ENCODE peak calls at places on chromosomes 5 and 9, in nine cellular contexts. One of them, this sample, is unnamed.
A peak's percentile ranks its signal among the peaks of the same experiment; 100 is the strongest.

GRCh38 chr5:57032151-57032551 is 80.2 kb upstream of the MIER3 start:
- ATAC-seq in activated naive CD8-positive, alpha-beta T cell treated with anti-CD3 and anti-CD28 coated beads, Interleukin-2, amount 10 ng/mL, durations not matched to agents 7 days and 5 days: no peak
- ATAC-seq in left lobe of liver: peak; percentile 18
- ATAC-seq in A549: peak; percentile 92
- ATAC-seq in lung: peak; percentile 36
- ATAC-seq in right cardiac atrium: peak; percentile 38
- ATAC-seq in GM23338: no peak
- ATAC-seq in left lung: peak; percentile 86
- ATAC-seq in CD4-positive, CD25-positive, alpha-beta regulatory T cell: no peak
- ATAC-seq in this sample: no peak

GRCh38 chr5:32709789-32710334 is 1.3 kb upstream of the NPR3 start:
- ATAC-seq in activated naive CD8-positive, alpha-beta T cell treated with anti-CD3 and anti-CD28 coated beads, Interleukin-2, amount 10 ng/mL, durations not matched to agents 7 days and 5 days: peak; percentile 43
- ATAC-seq in left lobe of liver: peak; percentile 71
- ATAC-seq in A549: peak; percentile 89
- ATAC-seq in lung: peak; percentile 54
- ATAC-seq in right cardiac atrium: peak; percentile 66
- ATAC-seq in GM23338: peak; percentile 25
- ATAC-seq in left lung: peak; percentile 75
- ATAC-seq in CD4-positive, CD25-positive, alpha-beta regulatory T cell: no peak
- ATAC-seq in this sample: peak; percentile 75

GRCh38 chr9:120212153-120212852 is 367.7 kb downstream of the CDK5RAP2 start:
- ATAC-seq in activated naive CD8-positive, alpha-beta T cell treated with anti-CD3 and anti-CD28 coated beads, Interleukin-2, amount 10 ng/mL, durations not matched to agents 7 days and 5 days: no peak
- ATAC-seq in left lobe of liver: no peak
- ATAC-seq in A549: no peak
- ATAC-seq in lung: no peak
- ATAC-seq in right cardiac atrium: no peak
- ATAC-seq in GM23338: no peak
- ATAC-seq in left lung: no peak
- ATAC-seq in CD4-positive, CD25-positive, alpha-beta regulatory T cell: no peak
- ATAC-seq in this sample: no peak

GRCh38 chr5:109399092-109399759 is 10.5 kb downstream of the PJA2 start:
- ATAC-seq in activated naive CD8-positive, alpha-beta T cell treated with anti-CD3 and anti-CD28 coated beads, Interleukin-2, amount 10 ng/mL, durations not matched to agents 7 days and 5 days: no peak
- ATAC-seq in left lobe of liver: peak; percentile 95
- ATAC-seq in A549: no peak
- ATAC-seq in lung: no peak
- ATAC-seq in right cardiac atrium: peak; percentile 94
- ATAC-seq in GM23338: no peak
- ATAC-seq in left lung: no peak
- ATAC-seq in CD4-positive, CD25-positive, alpha-beta regulatory T cell: no peak
- ATAC-seq in this sample: peak; percentile 52

GRCh38 chr9:133064241-133065069 is 2.7 kb downstream of the CEL start:
- ATAC-seq in activated naive CD8-positive, alpha-beta T cell treated with anti-CD3 and anti-CD28 coated beads, Interleukin-2, amount 10 ng/mL, durations not matched to agents 7 days and 5 days: no peak
- ATAC-seq in left lobe of liver: no peak
- ATAC-seq in A549: no peak
- ATAC-seq in lung: no peak
- ATAC-seq in right cardiac atrium: no peak
- ATAC-seq in GM23338: no peak
- ATAC-seq in left lung: no peak
- ATAC-seq in CD4-positive, CD25-positive, alpha-beta regulatory T cell: no peak
- ATAC-seq in this sample: no peak

GRCh38 chr5:53943938-53944337 is 366.4 kb downstream of the ARL15 start:
- ATAC-seq in activated naive CD8-positive, alpha-beta T cell treated with anti-CD3 and anti-CD28 coated beads, Interleukin-2, amount 10 ng/mL, durations not matched to agents 7 days and 5 days: no peak
- ATAC-seq in left lobe of liver: no peak
- ATAC-seq in A549: no peak
- ATAC-seq in lung: no peak
- ATAC-seq in right cardiac atrium: no peak
- ATAC-seq in GM23338: no peak
- ATAC-seq in left lung: no peak
- ATAC-seq in CD4-positive, CD25-positive, alpha-beta regulatory T cell: no peak
- ATAC-seq in this sample: no peak

GRCh38 chr9:33151007-33151557 is 16.1 kb downstream of the B4GALT1 start:
- ATAC-seq in activated naive CD8-positive, alpha-beta T cell treated with anti-CD3 and anti-CD28 coated beads, Interleukin-2, amount 10 ng/mL, durations not matched to agents 7 days and 5 days: no peak
- ATAC-seq in left lobe of liver: peak; percentile 63
- ATAC-seq in A549: peak; percentile 87
- ATAC-seq in lung: peak; percentile 74
- ATAC-seq in right cardiac atrium: peak; percentile 86
- ATAC-seq in GM23338: peak; percentile 46
- ATAC-seq in left lung: peak; percentile 81
- ATAC-seq in CD4-positive, CD25-positive, alpha-beta regulatory T cell: no peak
- ATAC-seq in this sample: peak; percentile 97

GRCh38 chr5:150175536-150175935 is 9.0 kb downstream of the CDX1 start:
- ATAC-seq in activated naive CD8-positive, alpha-beta T cell treated with anti-CD3 and anti-CD28 coated beads, Interleukin-2, amount 10 ng/mL, durations not matched to agents 7 days and 5 days: peak; percentile 39
- ATAC-seq in left lobe of liver: peak; percentile 43
- ATAC-seq in A549: peak; percentile 96
- ATAC-seq in lung: no peak
- ATAC-seq in right cardiac atrium: no peak
- ATAC-seq in GM23338: peak; percentile 98
- ATAC-seq in left lung: no peak
- ATAC-seq in CD4-positive, CD25-positive, alpha-beta regulatory T cell: no peak
- ATAC-seq in this sample: peak; percentile 95

GRCh38 chr5:172321593-172321992 is 38.0 kb upstream of the UBTD2 start:
- ATAC-seq in activated naive CD8-positive, alpha-beta T cell treated with anti-CD3 and anti-CD28 coated beads, Interleukin-2, amount 10 ng/mL, durations not matched to agents 7 days and 5 days: no peak
- ATAC-seq in left lobe of liver: no peak
- ATAC-seq in A549: no peak
- ATAC-seq in lung: no peak
- ATAC-seq in right cardiac atrium: no peak
- ATAC-seq in GM23338: no peak
- ATAC-seq in left lung: no peak
- ATAC-seq in CD4-positive, CD25-positive, alpha-beta regulatory T cell: no peak
- ATAC-seq in this sample: no peak

GRCh38 chr5:55584398-55585265 is 49.9 kb upstream of the PLPP1 start:
- ATAC-seq in activated naive CD8-positive, alpha-beta T cell treated with anti-CD3 and anti-CD28 coated beads, Interleukin-2, amount 10 ng/mL, durations not matched to agents 7 days and 5 days: no peak
- ATAC-seq in left lobe of liver: no peak
- ATAC-seq in A549: no peak
- ATAC-seq in lung: no peak
- ATAC-seq in right cardiac atrium: no peak
- ATAC-seq in GM23338: no peak
- ATAC-seq in left lung: no peak
- ATAC-seq in CD4-positive, CD25-positive, alpha-beta regulatory T cell: no peak
- ATAC-seq in this sample: no peak

GRCh38 chr5:9505215-9505614 is 40.7 kb downstream of the SEMA5A start:
- ATAC-seq in activated naive CD8-positive, alpha-beta T cell treated with anti-CD3 and anti-CD28 coated beads, Interleukin-2, amount 10 ng/mL, durations not matched to agents 7 days and 5 days: no peak
- ATAC-seq in left lobe of liver: no peak
- ATAC-seq in A549: no peak
- ATAC-seq in lung: no peak
- ATAC-seq in right cardiac atrium: no peak
- ATAC-seq in GM23338: no peak
- ATAC-seq in left lung: no peak
- ATAC-seq in CD4-positive, CD25-positive, alpha-beta regulatory T cell: no peak
- ATAC-seq in this sample: peak; percentile 31

GRCh38 chr5:139952464-139953070 is 90.5 kb downstream of the NRG2 start:
- ATAC-seq in activated naive CD8-positive, alpha-beta T cell treated with anti-CD3 and anti-CD28 coated beads, Interleukin-2, amount 10 ng/mL, durations not matched to agents 7 days and 5 days: no peak
- ATAC-seq in left lobe of liver: no peak
- ATAC-seq in A549: no peak
- ATAC-seq in lung: no peak
- ATAC-seq in right cardiac atrium: no peak
- ATAC-seq in GM23338: no peak
- ATAC-seq in left lung: no peak
- ATAC-seq in CD4-positive, CD25-positive, alpha-beta regulatory T cell: no peak
- ATAC-seq in this sample: no peak

GRCh38 chr9:123617952-123618678 is 262.1 kb downstream of the CRB2 start:
- ATAC-seq in activated naive CD8-positive, alpha-beta T cell treated with anti-CD3 and anti-CD28 coated beads, Interleukin-2, amount 10 ng/mL, durations not matched to agents 7 days and 5 days: no peak
- ATAC-seq in left lobe of liver: no peak
- ATAC-seq in A549: no peak
- ATAC-seq in lung: no peak
- ATAC-seq in right cardiac atrium: peak; percentile 66
- ATAC-seq in GM23338: peak; percentile 20
- ATAC-seq in left lung: no peak
- ATAC-seq in CD4-positive, CD25-positive, alpha-beta regulatory T cell: no peak
- ATAC-seq in this sample: no peak

GRCh38 chr9:16154570-16155078 is 601.8 kb downstream of the CCDC171 start:
- ATAC-seq in activated naive CD8-positive, alpha-beta T cell treated with anti-CD3 and anti-CD28 coated beads, Interleukin-2, amount 10 ng/mL, durations not matched to agents 7 days and 5 days: peak; percentile 98
- ATAC-seq in left lobe of liver: peak; percentile 31
- ATAC-seq in A549: peak; percentile 90
- ATAC-seq in lung: no peak
- ATAC-seq in right cardiac atrium: peak; percentile 72
- ATAC-seq in GM23338: peak; percentile 99
- ATAC-seq in left lung: peak; percentile 89
- ATAC-seq in CD4-positive, CD25-positive, alpha-beta regulatory T cell: peak; percentile 46
- ATAC-seq in this sample: no peak

GRCh38 chr5:10323588-10324488 is 16.1 kb upstream of the CMBL start:
- ATAC-seq in activated naive CD8-positive, alpha-beta T cell treated with anti-CD3 and anti-CD28 coated beads, Interleukin-2, amount 10 ng/mL, durations not matched to agents 7 days and 5 days: no peak
- ATAC-seq in left lobe of liver: peak; percentile 64
- ATAC-seq in A549: peak; percentile 39
- ATAC-seq in lung: no peak
- ATAC-seq in right cardiac atrium: no peak
- ATAC-seq in GM23338: no peak
- ATAC-seq in left lung: no peak
- ATAC-seq in CD4-positive, CD25-positive, alpha-beta regulatory T cell: no peak
- ATAC-seq in this sample: no peak

GRCh38 chr9:34396276-34397214 is 19.8 kb upstream of the MYORG start:
- ATAC-seq in activated naive CD8-positive, alpha-beta T cell treated with anti-CD3 and anti-CD28 coated beads, Interleukin-2, amount 10 ng/mL, durations not matched to agents 7 days and 5 days: no peak
- ATAC-seq in left lobe of liver: no peak
- ATAC-seq in A549: no peak
- ATAC-seq in lung: no peak
- ATAC-seq in right cardiac atrium: no peak
- ATAC-seq in GM23338: no peak
- ATAC-seq in left lung: no peak
- ATAC-seq in CD4-positive, CD25-positive, alpha-beta regulatory T cell: no peak
- ATAC-seq in this sample: no peak

GRCh38 chr9:117314021-117314420 is 100.8 kb downstream of the ASTN2 start:
- ATAC-seq in activated naive CD8-positive, alpha-beta T cell treated with anti-CD3 and anti-CD28 coated beads, Interleukin-2, amount 10 ng/mL, durations not matched to agents 7 days and 5 days: no peak
- ATAC-seq in left lobe of liver: no peak
- ATAC-seq in A549: no peak
- ATAC-seq in lung: no peak
- ATAC-seq in right cardiac atrium: no peak
- ATAC-seq in GM23338: no peak
- ATAC-seq in left lung: no peak
- ATAC-seq in CD4-positive, CD25-positive, alpha-beta regulatory T cell: no peak
- ATAC-seq in this sample: no peak

GRCh38 chr9:84301851-84302250 is 38.7 kb downstream of the SLC28A3 start:
- ATAC-seq in activated naive CD8-positive, alpha-beta T cell treated with anti-CD3 and anti-CD28 coated beads, Interleukin-2, amount 10 ng/mL, durations not matched to agents 7 days and 5 days: no peak
- ATAC-seq in left lobe of liver: no peak
- ATAC-seq in A549: no peak
- ATAC-seq in lung: no peak
- ATAC-seq in right cardiac atrium: no peak
- ATAC-seq in GM23338: no peak
- ATAC-seq in left lung: no peak
- ATAC-seq in CD4-positive, CD25-positive, alpha-beta regulatory T cell: no peak
- ATAC-seq in this sample: peak; percentile 14

GRCh38 chr9:3459076-3459475 is 66.7 kb downstream of the RFX3 start:
- ATAC-seq in activated naive CD8-positive, alpha-beta T cell treated with anti-CD3 and anti-CD28 coated beads, Interleukin-2, amount 10 ng/mL, durations not matched to agents 7 days and 5 days: no peak
- ATAC-seq in left lobe of liver: no peak
- ATAC-seq in A549: no peak
- ATAC-seq in lung: no peak
- ATAC-seq in right cardiac atrium: no peak
- ATAC-seq in GM23338: no peak
- ATAC-seq in left lung: no peak
- ATAC-seq in CD4-positive, CD25-positive, alpha-beta regulatory T cell: no peak
- ATAC-seq in this sample: peak; percentile 96

GRCh38 chr5:57291903-57292302 is 118.0 kb downstream of the GPBP1 start:
- ATAC-seq in activated naive CD8-positive, alpha-beta T cell treated with anti-CD3 and anti-CD28 coated beads, Interleukin-2, amount 10 ng/mL, durations not matched to agents 7 days and 5 days: no peak
- ATAC-seq in left lobe of liver: no peak
- ATAC-seq in A549: no peak
- ATAC-seq in lung: no peak
- ATAC-seq in right cardiac atrium: no peak
- ATAC-seq in GM23338: no peak
- ATAC-seq in left lung: no peak
- ATAC-seq in CD4-positive, CD25-positive, alpha-beta regulatory T cell: no peak
- ATAC-seq in this sample: no peak

GRCh38 chr5:35274839-35275509 is 44.7 kb upstream of the PRLR start:
- ATAC-seq in activated naive CD8-positive, alpha-beta T cell treated with anti-CD3 and anti-CD28 coated beads, Interleukin-2, amount 10 ng/mL, durations not matched to agents 7 days and 5 days: no peak
- ATAC-seq in left lobe of liver: peak; percentile 75
- ATAC-seq in A549: no peak
- ATAC-seq in lung: no peak
- ATAC-seq in right cardiac atrium: no peak
- ATAC-seq in GM23338: no peak
- ATAC-seq in left lung: no peak
- ATAC-seq in CD4-positive, CD25-positive, alpha-beta regulatory T cell: no peak
- ATAC-seq in this sample: no peak

GRCh38 chr5:16625116-16625515 is 8.3 kb upstream of the RETREG1 start:
- ATAC-seq in activated naive CD8-positive, alpha-beta T cell treated with anti-CD3 and anti-CD28 coated beads, Interleukin-2, amount 10 ng/mL, durations not matched to agents 7 days and 5 days: no peak
- ATAC-seq in left lobe of liver: no peak
- ATAC-seq in A549: no peak
- ATAC-seq in lung: no peak
- ATAC-seq in right cardiac atrium: peak; percentile 78
- ATAC-seq in GM23338: no peak
- ATAC-seq in left lung: peak; percentile 31
- ATAC-seq in CD4-positive, CD25-positive, alpha-beta regulatory T cell: no peak
- ATAC-seq in this sample: no peak